ENCODE peak calls at places on chromosomes 12 and 14, in nine cellular contexts. P, L, U, I, E, K, Z, Y and J are unnamed samples.

GRCh38 chr12:46787496-46788055 is 38.2 kb downstream of the SLC38A4 start:
- DNase-seq in P (no peak), L (no peak), U (peak; percentile 49), I (no peak), E (no peak), K (no peak), Z (no peak), Y (no peak), J (no peak)

GRCh38 chr12:124928095-124928911 is 13.9 kb upstream of the UBC start:
- DNase-seq in P (no peak), L (peak; percentile 89), U (peak; percentile 61), I (no peak), E (peak; percentile 77), K (no peak), Z (no peak), Y (peak; percentile 95), J (peak; percentile 99)

GRCh38 chr14:21334202-21334906 is 49.5 kb downstream of the SUPT16H start:
- DNase-seq in P (no peak), L (no peak), U (no peak), I (no peak), E (no peak), K (no peak), Z (no peak), Y (no peak), J (no peak)

GRCh38 chr12:47184813-47185212 is 105.1 kb upstream of the AMIGO2 start:
- DNase-seq in P (no peak), L (no peak), U (no peak), I (peak; percentile 19), E (no peak), K (no peak), Z (no peak), Y (no peak), J (peak; percentile 35)

GRCh38 chr12:64669270-64669842 is 59.1 kb downstream of the RASSF3 start:
- DNase-seq in P (no peak), L (peak; percentile 61), U (no peak), I (no peak), E (peak; percentile 60), K (no peak), Z (peak; percentile 78), Y (peak; percentile 16), J (no peak)

GRCh38 chr14:56854325-56854724 is 44.0 kb upstream of the OTX2 start:
- DNase-seq in P (no peak), L (no peak), U (no peak), I (no peak), E (no peak), K (no peak), Z (no peak), Y (no peak), J (no peak)

GRCh38 chr14:59306775-59307174 is 118.3 kb downstream of the DAAM1 start:
- DNase-seq in P (no peak), L (no peak), U (peak; percentile 45), I (no peak), E (no peak), K (no peak), Z (no peak), Y (peak; percentile 74), J (peak; percentile 52)

GRCh38 chr12:47980172-47980571 is 16.8 kb downstream of the TMEM106C start:
- DNase-seq in P (no peak), L (no peak), U (no peak), I (no peak), E (no peak), K (no peak), Z (no peak), Y (no peak), J (no peak)

GRCh38 chr14:100419856-100420255 is 96.7 kb downstream of the SLC25A47 start:
- DNase-seq in P (no peak), L (no peak), U (no peak), I (no peak), E (no peak), K (no peak), Z (peak; percentile 73), Y (no peak), J (no peak)

GRCh38 chr14:48622980-48623379 is 947.6 kb upstream of the MDGA2 start:
- DNase-seq in P (no peak), L (no peak), U (no peak), I (no peak), E (no peak), K (no peak), Z (no peak), Y (no peak), J (no peak)

GRCh38 chr12:122028601-122029560 is 7.2 kb downstream of the BCL7A start:
- DNase-seq in P (no peak), L (no peak), U (no peak), I (no peak), E (no peak), K (no peak), Z (no peak), Y (no peak), J (no peak)

GRCh38 chr12:62848418-62848817 is 86.5 kb downstream of the PPM1H start:
- DNase-seq in P (no peak), L (no peak), U (peak; percentile 66), I (no peak), E (no peak), K (peak; percentile 18), Z (no peak), Y (peak; percentile 72), J (peak; percentile 72)

GRCh38 chr12:79680051-79680450 is 10.7 kb downstream of the PAWR start:
- DNase-seq in P (no peak), L (no peak), U (no peak), I (no peak), E (no peak), K (no peak), Z (no peak), Y (no peak), J (no peak)

GRCh38 chr12:117097159-117097558 is 2.1 kb downstream of the TESC start:
- DNase-seq in P (no peak), L (no peak), U (no peak), I (no peak), E (no peak), K (no peak), Z (no peak), Y (no peak), J (no peak)

GRCh38 chr12:131116437-131117117 is 162.9 kb downstream of the ADGRD1 start:
- DNase-seq in P (peak; percentile 37), L (no peak), U (peak; percentile 75), I (peak; percentile 46), E (no peak), K (no peak), Z (peak; percentile 91), Y (no peak), J (no peak)

GRCh38 chr12:94379479-94380113 is 80.1 kb downstream of the CEP83 start:
- DNase-seq in P (no peak), L (no peak), U (no peak), I (no peak), E (no peak), K (no peak), Z (no peak), Y (no peak), J (no peak)

GRCh38 chr12:48044396-48044795 is 40.1 kb upstream of the COL2A1 start:
- DNase-seq in P (no peak), L (no peak), U (no peak), I (no peak), E (no peak), K (no peak), Z (no peak), Y (no peak), J (no peak)

GRCh38 chr14:39107624-39108023 is 4.6 kb upstream of the SEC23A start:
- DNase-seq in P (no peak), L (no peak), U (peak; percentile 56), I (peak; percentile 55), E (no peak), K (no peak), Z (no peak), Y (peak; percentile 52), J (no peak)

GRCh38 chr12:47021298-47021697 is 58.1 kb upstream of the PCED1B start:
- DNase-seq in P (peak; percentile 25), L (no peak), U (peak; percentile 89), I (peak; percentile 72), E (no peak), K (peak; percentile 78), Z (no peak), Y (peak; percentile 88), J (no peak)

GRCh38 chr14:89746135-89746534 is 208.4 kb downstream of the EFCAB11 start:
- DNase-seq in P (no peak), L (no peak), U (no peak), I (no peak), E (no peak), K (no peak), Z (no peak), Y (no peak), J (no peak)

GRCh38 chr12:4959381-4959780 is 49.7 kb downstream of the KCNA1 start:
- DNase-seq in P (no peak), L (no peak), U (no peak), I (no peak), E (no peak), K (no peak), Z (no peak), Y (no peak), J (no peak)

GRCh38 chr12:132108211-132108832 is 35.8 kb downstream of the DDX51 start:
- DNase-seq in P (no peak), L (no peak), U (no peak), I (no peak), E (no peak), K (no peak), Z (peak; percentile 74), Y (no peak), J (no peak)

GRCh38 chr14:36773136-36773540 is 111.5 kb downstream of the PAX9 start:
- DNase-seq in P (no peak), L (no peak), U (peak; percentile 18), I (peak; percentile 49), E (no peak), K (no peak), Z (peak; percentile 75), Y (peak; percentile 5), J (no peak)
- TF ChIP-seq CTCF in P (peak; percentile 49), L (no peak), U (peak; percentile 30), I (peak; percentile 29), E (no peak), K (peak; percentile 33), Z (peak; percentile 71), Y (no peak), J (peak; percentile 33)

GRCh38 chr14:106879241-106879640 is 1352.9 kb downstream of the TMEM121 start:
- DNase-seq in P (no peak), L (peak; percentile 72), U (no peak), I (no peak), E (peak; percentile 77), K (no peak), Z (no peak), Y (no peak), J (no peak)
- TF ChIP-seq CTCF in P (no peak), L (peak; percentile 41), U (no peak), I (no peak), E (peak; percentile 55), K (no peak), Z (no peak), Y (no peak), J (peak; percentile 62)

GRCh38 chr14:52179151-52179790 is 88.2 kb upstream of the PTGDR start:
- DNase-seq in P (no peak), L (no peak), U (no peak), I (no peak), E (no peak), K (no peak), Z (no peak), Y (no peak), J (peak; percentile 9)

GRCh38 chr14:52175982-52176502 is 91.5 kb upstream of the PTGDR start:
- DNase-seq in P (no peak), L (peak; percentile 25), U (no peak), I (no peak), E (no peak), K (no peak), Z (no peak), Y (no peak), J (no peak)
- TF ChIP-seq CTCF in P (no peak), L (no peak), U (no peak), I (no peak), E (no peak), K (no peak), Z (no peak), Y (no peak), J (no peak)

GRCh38 chr14:88233915-88234314 is 89.2 kb downstream of the KCNK10 start:
- DNase-seq in P (no peak), L (no peak), U (no peak), I (peak; percentile 14), E (peak; percentile 38), K (no peak), Z (peak; percentile 75), Y (no peak), J (no peak)
- TF ChIP-seq CTCF in P (peak; percentile 36), L (peak; percentile 26), U (no peak), I (peak; percentile 15), E (no peak), K (no peak), Z (peak; percentile 85), Y (no peak), J (peak; percentile 4)